ENCODE peak calls at places on chromosome 4, in four cellular contexts. B, N, A and D are unnamed samples.

GRCh38 chr4:156476359-156476758 is 495.2 kb downstream of the PDGFC start:
- DNase-seq in A (no peak), N (peak), B (peak), D (peak)

GRCh38 chr4:139887378-139887801 is 221.8 kb downstream of the MGST2 start:
- DNase-seq in A (no peak), N (no peak), B (peak), D (no peak)

GRCh38 chr4:11028334-11028733 is 343.8 kb upstream of the CLNK start:
- DNase-seq in N (no peak), B (no peak), A (no peak), D (no peak)

GRCh38 chr4:120132935-120133334 is 66.3 kb upstream of the MAD2L1 start:
- DNase-seq in A (no peak), N (no peak), B (peak), D (no peak)

GRCh38 chr4:64617813-64618212 is 208.6 kb upstream of the TECRL start:
- DNase-seq in A (no peak), N (peak), B (peak), D (no peak)

GRCh38 chr4:40055379-40055872 is 1.2 kb upstream of the N4BP2 start:
- DNase-seq in B (no peak), N (no peak), A (no peak), D (no peak)

GRCh38 chr4:39591290-39591689 is 47.4 kb downstream of the SMIM14 start:
- DNase-seq in N (peak), A (no peak), B (peak), D (no peak)

GRCh38 chr4:77833158-77833724 is 14.1 kb upstream of the CNOT6L start:
- DNase-seq in N (no peak), A (no peak), B (no peak), D (no peak)

GRCh38 chr4:155122382-155122781 is 86.1 kb upstream of the NPY2R start:
- DNase-seq in A (no peak), B (no peak), N (no peak), D (no peak)

GRCh38 chr4:147479376-147479775 is 1.5 kb upstream of the EDNRA start:
- DNase-seq in B (no peak), A (no peak), N (no peak), D (no peak)